ENCODE peak calls at places on chromosomes 1 and 21, in seven cellular contexts. One of them, this sample, is unnamed. For H3K36me3, the result is how much of the 10 kb centered on the place peaks cover.

GRCh38 chr1:229619002-229619401 is 6.9 kb downstream of the TAF5L start:
- DNase-seq in endodermal cell: no peak
- DNase-seq in GM06990: no peak
- DNase-seq in tibial nerve: no peak
- DNase-seq in GM23248: no peak
- DNase-seq in OCI-LY7: no peak
- DNase-seq in CD4-positive, CD25-positive, alpha-beta regulatory T cell: no peak
- DNase-seq in this sample: no peak

GRCh38 chr21:46551636-46552241 is 53.1 kb downstream of the S100B start:
- DNase-seq in GM06990: peak
- DNase-seq in endodermal cell: peak
- DNase-seq in tibial nerve: no peak
- DNase-seq in OCI-LY7: peak
- DNase-seq in CD4-positive, CD25-positive, alpha-beta regulatory T cell: peak
- DNase-seq in GM23248: no peak
- DNase-seq in this sample: peak

GRCh38 chr1:56920551-56920950 is 45.3 kb downstream of the C8B start:
- DNase-seq in CD4-positive, CD25-positive, alpha-beta regulatory T cell: no peak
- DNase-seq in GM23248: peak
- DNase-seq in tibial nerve: no peak
- DNase-seq in endodermal cell: no peak
- DNase-seq in OCI-LY7: no peak
- DNase-seq in GM06990: no peak
- DNase-seq in this sample: no peak

GRCh38 chr1:200665851-200666250 is 3.9 kb downstream of the DDX59 start:
- DNase-seq in endodermal cell: peak
- DNase-seq in tibial nerve: no peak
- DNase-seq in GM06990: no peak
- DNase-seq in GM23248: no peak
- DNase-seq in OCI-LY7: no peak
- DNase-seq in CD4-positive, CD25-positive, alpha-beta regulatory T cell: no peak
- DNase-seq in this sample: no peak

GRCh38 chr1:70353641-70354331 is 736 bp downstream of the ANKRD13C start:
- DNase-seq in OCI-LY7: no peak
- DNase-seq in tibial nerve: no peak
- DNase-seq in GM06990: no peak
- DNase-seq in CD4-positive, CD25-positive, alpha-beta regulatory T cell: no peak
- DNase-seq in endodermal cell: no peak
- DNase-seq in GM23248: peak
- DNase-seq in this sample: peak

GRCh38 chr1:29426701-29427279 is 190.5 kb downstream of the PTPRU start:
- DNase-seq in OCI-LY7: no peak
- DNase-seq in endodermal cell: no peak
- DNase-seq in GM23248: no peak
- DNase-seq in CD4-positive, CD25-positive, alpha-beta regulatory T cell: no peak
- DNase-seq in tibial nerve: no peak
- DNase-seq in GM06990: no peak
- DNase-seq in this sample: no peak

GRCh38 chr1:107442545-107442944 is 301.7 kb downstream of the NTNG1 start:
- DNase-seq in endodermal cell: no peak
- DNase-seq in CD4-positive, CD25-positive, alpha-beta regulatory T cell: no peak
- DNase-seq in OCI-LY7: no peak
- DNase-seq in GM23248: no peak
- DNase-seq in GM06990: no peak
- DNase-seq in tibial nerve: no peak
- DNase-seq in this sample: no peak

GRCh38 chr1:62515055-62515454 is 78.2 kb downstream of the USP1 start:
- DNase-seq in GM23248: peak
- DNase-seq in GM06990: no peak
- DNase-seq in CD4-positive, CD25-positive, alpha-beta regulatory T cell: no peak
- DNase-seq in tibial nerve: no peak
- DNase-seq in OCI-LY7: peak
- DNase-seq in endodermal cell: no peak
- DNase-seq in this sample: no peak

GRCh38 chr1:167922023-167922422 is 8.1 kb upstream of the ADCY10 start:
- DNase-seq in CD4-positive, CD25-positive, alpha-beta regulatory T cell: no peak
- DNase-seq in GM06990: no peak
- DNase-seq in OCI-LY7: no peak
- DNase-seq in tibial nerve: no peak
- DNase-seq in endodermal cell: no peak
- DNase-seq in GM23248: peak
- DNase-seq in this sample: no peak

GRCh38 chr1:182699673-182700350 is 15.4 kb upstream of the RGS8 start:
- DNase-seq in endodermal cell: peak
- DNase-seq in OCI-LY7: no peak
- DNase-seq in CD4-positive, CD25-positive, alpha-beta regulatory T cell: no peak
- DNase-seq in tibial nerve: no peak
- DNase-seq in GM06990: no peak
- DNase-seq in GM23248: no peak
- DNase-seq in this sample: no peak

GRCh38 chr1:201781447-201781846 is 47.5 kb upstream of the IPO9 start:
- DNase-seq in endodermal cell: no peak
- DNase-seq in OCI-LY7: no peak
- DNase-seq in CD4-positive, CD25-positive, alpha-beta regulatory T cell: no peak
- DNase-seq in GM06990: no peak
- DNase-seq in tibial nerve: no peak
- DNase-seq in GM23248: no peak
- DNase-seq in this sample: no peak

GRCh38 chr1:19926296-19927129 is 3.1 kb upstream of the PLA2G2E start:
- DNase-seq in CD4-positive, CD25-positive, alpha-beta regulatory T cell: no peak
- DNase-seq in tibial nerve: no peak
- DNase-seq in GM23248: no peak
- DNase-seq in endodermal cell: no peak
- DNase-seq in OCI-LY7: no peak
- DNase-seq in GM06990: no peak
- DNase-seq in this sample: no peak

GRCh38 chr1:112744019-112744578 is 29.0 kb upstream of the PPM1J start:
- DNase-seq in endodermal cell: peak
- DNase-seq in GM06990: no peak
- DNase-seq in GM23248: peak
- DNase-seq in tibial nerve: no peak
- DNase-seq in CD4-positive, CD25-positive, alpha-beta regulatory T cell: no peak
- DNase-seq in OCI-LY7: no peak
- DNase-seq in this sample: no peak

GRCh38 chr21:45292399-45293213 is 4.9 kb upstream of the POFUT2 start:
- DNase-seq in OCI-LY7: peak
- DNase-seq in CD4-positive, CD25-positive, alpha-beta regulatory T cell: peak
- DNase-seq in GM06990: peak
- DNase-seq in endodermal cell: peak
- DNase-seq in GM23248: peak
- DNase-seq in tibial nerve: peak
- DNase-seq in this sample: peak

GRCh38 chr1:58815680-58816071 is 31.8 kb upstream of the JUN start:
- DNase-seq in tibial nerve: no peak
- DNase-seq in CD4-positive, CD25-positive, alpha-beta regulatory T cell: no peak
- DNase-seq in endodermal cell: peak
- DNase-seq in GM06990: no peak
- DNase-seq in OCI-LY7: peak
- DNase-seq in GM23248: peak
- DNase-seq in this sample: no peak

GRCh38 chr1:28279721-28280120 is 20.4 kb downstream of the SESN2 start:
- DNase-seq in GM06990: no peak
- DNase-seq in CD4-positive, CD25-positive, alpha-beta regulatory T cell: no peak
- DNase-seq in tibial nerve: no peak
- DNase-seq in endodermal cell: no peak
- DNase-seq in OCI-LY7: no peak
- DNase-seq in GM23248: no peak
- DNase-seq in this sample: no peak
- H3K36me3 ChIP-seq in GM06990: under half
- H3K36me3 ChIP-seq in CD4-positive, CD25-positive, alpha-beta regulatory T cell: under half
- H3K36me3 ChIP-seq in tibial nerve: under half
- H3K36me3 ChIP-seq in endodermal cell: half or more
- H3K36me3 ChIP-seq in OCI-LY7: under half
- H3K36me3 ChIP-seq in GM23248: half or more
- H3K36me3 ChIP-seq in this sample: half or more

GRCh38 chr1:233710031-233710430 is 96.1 kb downstream of the KCNK1 start:
- DNase-seq in tibial nerve: no peak
- DNase-seq in GM06990: no peak
- DNase-seq in OCI-LY7: no peak
- DNase-seq in CD4-positive, CD25-positive, alpha-beta regulatory T cell: no peak
- DNase-seq in endodermal cell: no peak
- DNase-seq in GM23248: no peak
- DNase-seq in this sample: peak
- H3K36me3 ChIP-seq in tibial nerve: under half
- H3K36me3 ChIP-seq in GM06990: under half
- H3K36me3 ChIP-seq in OCI-LY7: under half
- H3K36me3 ChIP-seq in CD4-positive, CD25-positive, alpha-beta regulatory T cell: under half
- H3K36me3 ChIP-seq in endodermal cell: under half
- H3K36me3 ChIP-seq in GM23248: under half
- H3K36me3 ChIP-seq in this sample: under half

DNA sequence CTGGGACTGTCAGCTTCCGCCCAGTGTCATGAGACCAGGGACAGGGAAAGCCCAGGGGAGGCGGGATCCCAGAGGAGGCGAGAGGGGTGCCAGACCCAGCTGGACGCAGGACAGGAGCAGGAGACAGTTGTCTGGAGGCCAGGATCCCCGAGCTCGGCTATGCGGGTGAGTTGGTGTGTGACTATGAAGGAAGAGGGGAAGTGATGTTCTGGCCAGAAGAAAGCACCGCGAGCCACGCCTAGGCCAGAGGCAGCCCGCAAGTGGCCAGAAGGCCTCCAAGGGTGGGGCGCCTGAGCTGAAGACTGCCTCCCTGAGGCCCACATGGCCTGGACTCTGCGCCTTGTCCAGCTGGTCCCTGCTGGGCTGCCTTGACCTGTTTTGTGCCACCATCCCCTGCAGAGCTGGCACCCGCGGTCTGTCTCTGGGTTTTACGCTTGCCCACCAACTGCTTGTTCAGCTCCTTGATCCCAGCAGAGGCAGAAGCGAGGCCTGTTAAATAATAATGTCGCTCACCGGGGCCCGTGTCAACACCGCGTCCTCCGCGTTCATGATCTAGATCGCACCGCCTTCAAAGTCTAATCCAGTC is 85.2 kb upstream of the ACTL8 start:
- DNase-seq in CD4-positive, CD25-positive, alpha-beta regulatory T cell: no peak
- DNase-seq in endodermal cell: no peak
- DNase-seq in tibial nerve: no peak
- DNase-seq in GM06990: no peak
- DNase-seq in OCI-LY7: no peak
- DNase-seq in GM23248: no peak
- DNase-seq in this sample: no peak
- H3K36me3 ChIP-seq in CD4-positive, CD25-positive, alpha-beta regulatory T cell: under half
- H3K36me3 ChIP-seq in endodermal cell: under half
- H3K36me3 ChIP-seq in tibial nerve: under half
- H3K36me3 ChIP-seq in GM06990: under half
- H3K36me3 ChIP-seq in OCI-LY7: under half
- H3K36me3 ChIP-seq in GM23248: under half
- H3K36me3 ChIP-seq in this sample: under half

DNA sequence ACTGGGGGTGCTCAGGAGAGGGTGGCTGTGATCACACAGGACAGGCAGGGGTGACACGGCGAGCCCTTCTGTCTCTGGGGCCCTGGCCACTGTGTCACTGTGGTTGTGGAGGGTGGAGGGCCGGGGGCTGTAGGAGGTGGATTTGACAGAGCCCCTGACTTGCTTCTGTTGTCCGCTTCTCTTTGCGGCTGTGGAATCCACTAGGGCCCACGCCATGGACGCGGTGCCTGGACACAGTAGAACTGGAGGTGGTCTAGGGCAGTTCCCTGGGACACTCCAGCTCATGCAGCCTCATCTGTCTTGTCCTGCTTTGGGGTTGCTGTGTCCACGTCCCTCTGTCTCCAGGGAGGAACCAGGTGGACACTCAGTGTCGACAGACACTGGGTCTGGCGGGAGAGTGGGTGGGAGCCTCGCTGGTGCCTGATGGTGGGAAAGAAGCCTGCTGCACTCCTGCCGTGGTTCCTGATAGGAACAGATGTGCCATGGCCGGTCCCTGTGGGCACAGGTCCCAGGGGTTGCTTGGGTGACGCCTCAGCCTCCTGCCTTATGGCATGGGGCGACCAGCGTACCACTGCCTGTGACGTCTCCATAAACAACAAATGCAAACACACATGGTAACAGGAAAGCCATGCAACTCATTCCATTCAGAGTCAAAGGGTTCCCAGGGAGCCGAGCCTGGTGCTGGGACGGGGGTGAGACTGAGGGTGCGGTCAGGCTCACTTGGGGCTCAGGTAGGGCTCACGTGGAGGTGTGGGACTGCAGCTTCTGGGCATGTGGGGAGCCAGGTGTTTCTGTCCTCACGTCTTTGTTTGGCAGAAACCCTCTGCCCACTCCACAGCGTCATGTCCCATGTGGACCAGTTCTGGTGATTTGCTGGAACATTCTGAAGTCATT is 34.6 kb downstream of the SNAP47 start:
- DNase-seq in GM23248: no peak
- DNase-seq in OCI-LY7: no peak
- DNase-seq in CD4-positive, CD25-positive, alpha-beta regulatory T cell: no peak
- DNase-seq in GM06990: no peak
- DNase-seq in tibial nerve: no peak
- DNase-seq in endodermal cell: no peak
- DNase-seq in this sample: no peak
- H3K36me3 ChIP-seq in GM23248: under half
- H3K36me3 ChIP-seq in OCI-LY7: under half
- H3K36me3 ChIP-seq in CD4-positive, CD25-positive, alpha-beta regulatory T cell: under half
- H3K36me3 ChIP-seq in GM06990: under half
- H3K36me3 ChIP-seq in tibial nerve: under half
- H3K36me3 ChIP-seq in endodermal cell: under half
- H3K36me3 ChIP-seq in this sample: half or more